ENCODE peak calls at places on chromosomes 4 and X, in nine cellular contexts. One of them, this sample, is unnamed.

GRCh38 chr4:13597604-13598003 is 29.9 kb downstream of the BOD1L1 start:
- DNase-seq in hepatic stellate cell: no peak
- DNase-seq in pons: no peak
- DNase-seq in glutamatergic neuron: no peak
- DNase-seq in foreskin fibroblast: no peak
- DNase-seq in CD4-positive, CD25-positive, alpha-beta regulatory T cell: no peak
- DNase-seq in midbrain: no peak
- DNase-seq in HCEC 1CT: no peak
- DNase-seq in non-pigmented ciliary epithelial cell: no peak
- DNase-seq in this sample: no peak

GRCh38 chr4:87985097-87985886 is 9.8 kb downstream of the SPP1 start:
- DNase-seq in non-pigmented ciliary epithelial cell: no peak
- DNase-seq in HCEC 1CT: peak
- DNase-seq in hepatic stellate cell: peak
- DNase-seq in CD4-positive, CD25-positive, alpha-beta regulatory T cell: peak
- DNase-seq in midbrain: peak
- DNase-seq in pons: peak
- DNase-seq in glutamatergic neuron: peak
- DNase-seq in foreskin fibroblast: peak
- DNase-seq in this sample: peak

GRCh38 chrX:27765718-27766117 is 42.1 kb upstream of the MAGEB10 start:
- DNase-seq in glutamatergic neuron: no peak
- DNase-seq in CD4-positive, CD25-positive, alpha-beta regulatory T cell: no peak
- DNase-seq in foreskin fibroblast: no peak
- DNase-seq in hepatic stellate cell: no peak
- DNase-seq in HCEC 1CT: no peak
- DNase-seq in pons: no peak
- DNase-seq in midbrain: no peak
- DNase-seq in non-pigmented ciliary epithelial cell: no peak
- DNase-seq in this sample: no peak

GRCh38 chrX:35392232-35392631 is 405.9 kb upstream of the MAGEB16 start:
- DNase-seq in foreskin fibroblast: no peak
- DNase-seq in midbrain: no peak
- DNase-seq in non-pigmented ciliary epithelial cell: no peak
- DNase-seq in HCEC 1CT: no peak
- DNase-seq in pons: no peak
- DNase-seq in glutamatergic neuron: no peak
- DNase-seq in CD4-positive, CD25-positive, alpha-beta regulatory T cell: no peak
- DNase-seq in hepatic stellate cell: no peak
- DNase-seq in this sample: no peak

GRCh38 chr4:119940557-119940956 is 126.1 kb downstream of the MAD2L1 start:
- DNase-seq in glutamatergic neuron: no peak
- DNase-seq in pons: no peak
- DNase-seq in HCEC 1CT: no peak
- DNase-seq in non-pigmented ciliary epithelial cell: no peak
- DNase-seq in hepatic stellate cell: no peak
- DNase-seq in foreskin fibroblast: no peak
- DNase-seq in midbrain: no peak
- DNase-seq in CD4-positive, CD25-positive, alpha-beta regulatory T cell: no peak
- DNase-seq in this sample: no peak

GRCh38 chr4:73613130-73613529 is 7.1 kb downstream of the RASSF6 start:
- DNase-seq in hepatic stellate cell: no peak
- DNase-seq in glutamatergic neuron: no peak
- DNase-seq in foreskin fibroblast: no peak
- DNase-seq in HCEC 1CT: no peak
- DNase-seq in pons: no peak
- DNase-seq in midbrain: no peak
- DNase-seq in CD4-positive, CD25-positive, alpha-beta regulatory T cell: no peak
- DNase-seq in non-pigmented ciliary epithelial cell: no peak
- DNase-seq in this sample: no peak

GRCh38 chrX:13376857-13377441 is 57.1 kb upstream of the ATXN3L start:
- DNase-seq in midbrain: no peak
- DNase-seq in non-pigmented ciliary epithelial cell: peak
- DNase-seq in foreskin fibroblast: peak
- DNase-seq in hepatic stellate cell: peak
- DNase-seq in pons: no peak
- DNase-seq in CD4-positive, CD25-positive, alpha-beta regulatory T cell: no peak
- DNase-seq in HCEC 1CT: peak
- DNase-seq in glutamatergic neuron: no peak
- DNase-seq in this sample: no peak

GRCh38 chr4:127856485-127857447 is 23.9 kb upstream of the PLK4 start:
- DNase-seq in hepatic stellate cell: peak
- DNase-seq in glutamatergic neuron: no peak
- DNase-seq in non-pigmented ciliary epithelial cell: peak
- DNase-seq in pons: no peak
- DNase-seq in CD4-positive, CD25-positive, alpha-beta regulatory T cell: no peak
- DNase-seq in midbrain: no peak
- DNase-seq in HCEC 1CT: peak
- DNase-seq in foreskin fibroblast: peak
- DNase-seq in this sample: no peak

GRCh38 chrX:17710836-17711235 is 26.5 kb upstream of the SCML1 start:
- DNase-seq in HCEC 1CT: no peak
- DNase-seq in midbrain: no peak
- DNase-seq in non-pigmented ciliary epithelial cell: no peak
- DNase-seq in hepatic stellate cell: no peak
- DNase-seq in foreskin fibroblast: no peak
- DNase-seq in pons: no peak
- DNase-seq in glutamatergic neuron: no peak
- DNase-seq in CD4-positive, CD25-positive, alpha-beta regulatory T cell: no peak
- DNase-seq in this sample: no peak

GRCh38 chr4:25694466-25694865 is 38.8 kb downstream of the SLC34A2 start:
- DNase-seq in hepatic stellate cell: no peak
- DNase-seq in HCEC 1CT: peak
- DNase-seq in midbrain: no peak
- DNase-seq in pons: no peak
- DNase-seq in glutamatergic neuron: no peak
- DNase-seq in foreskin fibroblast: no peak
- DNase-seq in non-pigmented ciliary epithelial cell: no peak
- DNase-seq in CD4-positive, CD25-positive, alpha-beta regulatory T cell: no peak
- DNase-seq in this sample: no peak

GRCh38 chrX:153932220-153932915 is 2.5 kb downstream of the NAA10 start:
- DNase-seq in HCEC 1CT: no peak
- DNase-seq in glutamatergic neuron: no peak
- DNase-seq in pons: no peak
- DNase-seq in foreskin fibroblast: no peak
- DNase-seq in midbrain: no peak
- DNase-seq in hepatic stellate cell: no peak
- DNase-seq in CD4-positive, CD25-positive, alpha-beta regulatory T cell: no peak
- DNase-seq in non-pigmented ciliary epithelial cell: no peak
- DNase-seq in this sample: no peak

GRCh38 chr4:153152453-153153338 is 51.5 kb upstream of the TRIM2 start:
- DNase-seq in midbrain: peak
- DNase-seq in hepatic stellate cell: no peak
- DNase-seq in CD4-positive, CD25-positive, alpha-beta regulatory T cell: peak
- DNase-seq in non-pigmented ciliary epithelial cell: no peak
- DNase-seq in HCEC 1CT: no peak
- DNase-seq in pons: peak
- DNase-seq in foreskin fibroblast: peak
- DNase-seq in glutamatergic neuron: peak
- DNase-seq in this sample: peak

This sample was measured in HuH-7.